ENCODE peak calls at places on chromosome 13, in six cellular contexts. B is HepG2, E is endothelial cell of umbilical vein, S is neural progenitor cell, G is HCT116, T is neuronal stem cell. I is an unnamed sample.

GRCh38 chr13:35724480-35724879 is 248.0 kb upstream of the MAB21L1 start:
- DNase-seq in S (no peak), B (no peak), E (no peak), G (no peak), T (no peak), I (peak; percentile 46)

GRCh38 chr13:64791373-64791772 is 2438.8 kb downstream of the PCDH9 start:
- DNase-seq in S (no peak), T (no peak), B (no peak), E (no peak), G (no peak), I (no peak)

GRCh38 chr13:73397486-73398020 is 338.7 kb downstream of the KLF5 start:
- DNase-seq in E (no peak), T (no peak), G (no peak), B (no peak), S (peak; percentile 9), I (no peak)

GRCh38 chr13:109389892-109390345 is 396.5 kb downstream of the IRS2 start:
- DNase-seq in B (no peak), T (no peak), E (no peak), G (no peak), S (no peak), I (peak; percentile 77)

GRCh38 chr13:75258159-75258782 is 223.7 kb downstream of the TBC1D4 start:
- DNase-seq in G (peak; percentile 23), S (peak; percentile 47), B (peak; percentile 16), E (peak; percentile 65), T (peak; percentile 48), I (peak; percentile 59)

GRCh38 chr13:48110132-48110868 is 15.4 kb upstream of the MED4 start:
- DNase-seq in G (no peak), T (no peak), E (peak; percentile 91), S (no peak), B (no peak), I (peak; percentile 5)

GRCh38 chr13:66888698-66889097 is 341.4 kb downstream of the PCDH9 start:
- DNase-seq in E (no peak), S (no peak), T (no peak), B (no peak), G (no peak), I (no peak)

GRCh38 chr13:98195054-98195791 is 18.2 kb upstream of the RNF113B start:
- DNase-seq in T (no peak), B (no peak), E (no peak), G (no peak), S (no peak), I (no peak)

GRCh38 chr13:69565334-69565733 is 542.3 kb upstream of the ATXN8OS start:
- DNase-seq in T (no peak), B (peak; percentile 52), G (peak; percentile 49), S (peak; percentile 56), E (peak; percentile 5), I (peak; percentile 10)

GRCh38 chr13:109647046-109647445 is 139.3 kb downstream of the IRS2 start:
- DNase-seq in T (no peak), S (peak; percentile 35), B (no peak), G (no peak), E (no peak), I (peak; percentile 43)

GRCh38 chr13:37306778-37307544 is 201.5 kb upstream of the CSNK1A1L start:
- DNase-seq in G (no peak), T (no peak), E (peak; percentile 54), S (no peak), B (no peak), I (peak; percentile 93)

GRCh38 chr13:63190742-63191141 is 1775.1 kb upstream of the PCDH20 start:
- DNase-seq in B (no peak), E (no peak), G (no peak), T (no peak), S (no peak), I (peak; percentile 55)

GRCh38 chr13:45847554-45848224 is 3.9 kb downstream of the SIAH3 start:
- DNase-seq in S (no peak), T (no peak), B (no peak), E (peak; percentile 78), G (no peak), I (no peak)

GRCh38 chr13:89923731-89924130 is 1423.8 kb upstream of the MIR17HG start:
- DNase-seq in T (no peak), S (no peak), E (no peak), B (no peak), G (no peak), I (peak; percentile 60)

GRCh38 chr13:47066261-47066660 is 169.4 kb upstream of the HTR2A start:
- DNase-seq in T (no peak), G (no peak), S (no peak), E (no peak), B (no peak), I (peak; percentile 44)

GRCh38 chr13:104460553-104460952 is 1394.3 kb upstream of the SLC10A2 start:
- DNase-seq in B (no peak), S (no peak), T (no peak), G (no peak), E (peak; percentile 20), I (no peak)

GRCh38 chr13:111283991-111284390 is 36.5 kb upstream of the TEX29 start:
- DNase-seq in T (no peak), B (no peak), G (no peak), E (no peak), S (no peak), I (no peak)

GRCh38 chr13:108463365-108463764 is 166.0 kb upstream of the MYO16 start:
- DNase-seq in B (no peak), E (peak; percentile 1), S (no peak), G (no peak), T (no peak), I (peak; percentile 64)

GRCh38 chr13:54144809-54145208 is 1116.2 kb downstream of the OLFM4 start:
- DNase-seq in T (no peak), S (peak; percentile 22), B (no peak), E (no peak), G (no peak), I (no peak)

GRCh38 chr13:35987572-35988513 is 143.3 kb downstream of the DCLK1 start:
- DNase-seq in B (no peak), T (no peak), E (no peak), G (no peak), S (no peak), I (no peak)

GRCh38 chr13:79749556-79749955 is 268.6 kb downstream of the NDFIP2 start:
- DNase-seq in G (no peak), S (no peak), T (no peak), B (no peak), E (no peak), I (no peak)

GRCh38 chr13:36818483-36819063 is 449 bp upstream of the RFXAP start:
- DNase-seq in B (no peak), E (no peak), S (no peak), T (no peak), G (no peak), I (no peak)

GRCh38 chr13:99320693-99321481 is 13.7 kb upstream of the GPR183 start:
- DNase-seq in B (no peak), S (no peak), G (peak; percentile 68), T (no peak), E (peak; percentile 93), I (peak; percentile 92)

GRCh38 chr13:77184455-77184854 is 142.4 kb downstream of the MYCBP2 start:
- DNase-seq in S (no peak), T (no peak), E (peak; percentile 30), G (no peak), B (no peak), I (no peak)

GRCh38 chr13:33606692-33607091 is 211.3 kb upstream of the RFC3 start:
- DNase-seq in E (no peak), T (peak; percentile 39), S (peak; percentile 79), B (no peak), G (no peak), I (peak; percentile 31)

GRCh38 chr13:112953591-112954487 is 15.2 kb upstream of the MCF2L start:
- DNase-seq in T (no peak), E (no peak), G (no peak), B (peak; percentile 58), S (no peak), I (no peak)

GRCh38 chr13:112955956-112956355 is 13.1 kb upstream of the MCF2L start:
- DNase-seq in S (no peak), T (no peak), G (no peak), E (no peak), B (no peak), I (no peak)

GRCh38 chr13:112955271-112955937 is 13.6 kb upstream of the MCF2L start:
- DNase-seq in G (no peak), S (no peak), E (no peak), B (no peak), T (no peak), I (no peak)

GRCh38 chr13:112952759-112953541 is 16.1 kb upstream of the MCF2L start:
- DNase-seq in E (no peak), S (no peak), T (no peak), G (no peak), B (peak; percentile 73), I (no peak)

DNA sequence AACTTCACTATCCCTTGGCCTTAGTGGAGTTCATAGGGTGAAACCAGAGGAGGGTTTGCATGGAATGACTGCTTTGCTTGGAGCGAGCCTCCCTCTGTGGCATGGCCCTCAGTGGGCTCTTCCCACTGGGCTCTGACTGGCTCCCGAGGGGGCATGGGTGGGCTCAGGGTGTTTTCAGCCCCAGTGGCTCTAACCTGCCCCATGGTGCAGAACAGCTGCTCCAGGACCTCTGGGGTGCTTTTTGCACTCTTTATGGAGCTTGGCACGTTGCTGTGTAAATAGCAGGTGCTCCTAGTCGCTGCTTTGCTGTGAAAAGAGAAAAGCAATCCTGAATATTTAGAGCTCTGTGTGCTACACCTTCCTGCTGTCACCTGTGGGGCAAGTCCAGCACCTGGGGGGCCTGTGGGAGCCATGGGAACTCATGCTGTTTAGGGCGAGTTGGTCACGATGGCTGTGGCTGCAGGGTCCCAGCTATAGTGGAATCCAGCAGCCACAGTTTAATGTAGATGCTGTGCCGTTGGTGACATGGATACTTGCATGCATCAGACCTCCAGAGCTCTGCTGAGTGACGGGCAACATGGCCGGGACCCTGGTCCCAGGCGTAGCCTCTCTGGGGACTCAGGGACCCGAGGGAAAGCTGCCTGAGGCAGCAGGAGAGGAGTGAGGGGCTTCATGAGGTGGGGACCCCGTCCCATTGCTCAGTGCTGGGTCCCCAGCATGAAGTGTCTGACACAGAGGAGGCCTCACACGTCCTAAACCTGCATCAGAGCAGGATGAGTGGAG is 14.3 kb upstream of the MCF2L start:
- DNase-seq in E (no peak), T (no peak), S (no peak), G (no peak), B (no peak), I (no peak)
- H3K4me1 ChIP-seq in E (no peaks in the 10 kb centered on the region), T (peaks cover 65% of the 10 kb centered on the region), S (peaks cover 53% of the 10 kb centered on the region), G (no peaks in the 10 kb centered on the region), B (peaks cover 96% of the 10 kb centered on the region), I (no peaks in the 10 kb centered on the region)

GRCh38 chr13:27919934-27920676 is at the start of gene PDX1:
- DNase-seq in E (no peak), B (no peak), S (peak; percentile 82), G (no peak), T (peak; percentile 48), I (peak; percentile 28)
- H3K27ac ChIP-seq in E (no peak within 1 kb of the TSS), B (no peak within 1 kb of the TSS), S (no peak within 1 kb of the TSS), G (no peak within 1 kb of the TSS), T (no peak within 1 kb of the TSS), I (no peak within 1 kb of the TSS)

GRCh38 chr13:52827839-52828238 is 20.6 kb downstream of the PCDH8 start:
- DNase-seq in B (no peak), E (no peak), S (no peak), T (no peak), G (no peak), I (no peak)
- H3K4me2 ChIP-seq in B (no peak overlapping the region), E (no peak overlapping the region), S (no peak overlapping the region), T (no peak overlapping the region), G (no peak overlapping the region), I (no peak overlapping the region)

DNA sequence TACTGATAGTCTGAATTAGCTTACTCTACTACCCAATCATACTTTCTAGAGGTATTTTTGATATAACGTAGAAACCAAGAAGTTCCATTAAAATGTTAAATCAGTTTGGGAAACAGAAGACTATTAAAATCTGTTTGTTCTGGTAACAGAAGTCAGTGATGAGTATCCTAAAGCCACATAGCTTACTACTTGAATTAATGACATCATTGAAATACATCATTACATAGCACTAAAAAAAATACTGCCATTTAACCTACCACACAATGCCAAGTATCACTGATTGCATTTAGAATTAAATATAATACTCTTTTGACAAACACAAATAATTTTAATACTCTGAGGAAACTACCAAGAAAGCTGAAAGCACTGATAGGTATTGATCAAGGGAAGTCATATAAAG is 5.4 kb downstream of the MRPS31 start:
- DNase-seq in B (no peak), G (no peak), E (no peak), T (no peak), S (no peak), I (no peak)
- H3K4me1 ChIP-seq in B (peaks cover 9% of the 10 kb centered on the region), G (peaks cover 7% of the 10 kb centered on the region), E (peaks cover 6% of the 10 kb centered on the region), T (peaks cover 6% of the 10 kb centered on the region), S (peaks cover 5% of the 10 kb centered on the region), I (peaks cover 32% of the 10 kb centered on the region)

I was measured in GM23248.